ENCODE peak calls at places on chromosomes 2 and 18, in ten cellular contexts. L is frontal cortex; A is WTC11; M is RWPE1; Y is RPMI8226; J is NCI-H146; B is heart left ventricle; E is thoracic aorta; U is stimulated activated CD8-positive, alpha-beta memory T cell treated with anti-CD3 and anti-CD28 coated beads, Interleukin-4, amount 100 ng/mL, for 1 hour; K is skeletal muscle cell. P is an unnamed sample.
A peak's percentile ranks its signal among the peaks of the same experiment; 100 is the strongest.

GRCh38 chr2:171789956-171790355 is 102.7 kb downstream of the DYNC1I2 start:
- DNase-seq in B (no peak), K (no peak), M (no peak), U (no peak), A (no peak), L (no peak), J (no peak), Y (no peak), E (no peak), P (no peak)

GRCh38 chr2:20590704-20591515 is 60.0 kb downstream of the HS1BP3 start:
- DNase-seq in E (no peak), K (no peak), L (no peak), M (no peak), B (no peak), A (no peak), U (no peak), Y (no peak), J (no peak), P (no peak)

GRCh38 chr2:82853299-82853698 is 1605.8 kb downstream of the SUCLG1 start:
- DNase-seq in B (no peak), M (no peak), U (no peak), L (no peak), K (no peak), Y (no peak), E (no peak), J (no peak), A (no peak), P (no peak)

GRCh38 chr2:121707920-121708361 is 28.7 kb downstream of the NIFK start:
- DNase-seq in Y (no peak), E (no peak), K (no peak), L (no peak), M (no peak), A (no peak), B (no peak), J (peak; percentile 69), U (no peak), P (no peak)

GRCh38 chr2:223056656-223057418 is 4.8 kb downstream of the KCNE4 start:
- DNase-seq in K (peak; percentile 71), E (no peak), Y (no peak), B (no peak), M (no peak), U (no peak), A (no peak), L (no peak), J (no peak), P (no peak)

GRCh38 chr2:226893206-226893605 is 57.4 kb downstream of the RHBDD1 start:
- DNase-seq in M (no peak), E (no peak), J (no peak), U (no peak), B (no peak), Y (no peak), K (peak; percentile 56), L (no peak), A (no peak), P (no peak)

GRCh38 chr18:37299471-37300304 is 265.9 kb downstream of the CELF4 start:
- DNase-seq in B (peak; percentile 85), L (peak; percentile 72), M (peak; percentile 77), J (peak; percentile 94), Y (peak; percentile 73), E (peak; percentile 83), K (peak; percentile 88), U (no peak), A (no peak), P (no peak)

GRCh38 chr2:159399716-159400525 is 113.4 kb upstream of the WDSUB1 start:
- DNase-seq in J (peak; percentile 41), A (no peak), Y (peak; percentile 70), M (peak; percentile 8), K (no peak), L (no peak), B (no peak), E (no peak), U (no peak), P (no peak)

GRCh38 chr2:73156539-73157124 is 43.9 kb upstream of the RAB11FIP5 start:
- DNase-seq in M (no peak), A (peak; percentile 88), L (peak; percentile 72), E (no peak), B (peak; percentile 77), K (no peak), U (no peak), Y (peak; percentile 52), J (peak; percentile 53), P (peak; percentile 49)

GRCh38 chr2:181430406-181431199 is 26.6 kb upstream of the ITGA4 start:
- DNase-seq in E (no peak), K (no peak), A (no peak), J (no peak), Y (peak; percentile 20), B (no peak), U (no peak), M (no peak), L (no peak), P (no peak)

GRCh38 chr2:6073260-6074141 is 381.3 kb downstream of the SOX11 start:
- DNase-seq in U (no peak), J (peak; percentile 63), B (no peak), Y (peak; percentile 46), E (no peak), M (no peak), L (peak; percentile 21), A (no peak), K (peak; percentile 5), P (no peak)

GRCh38 chr2:199439094-199439493 is 18.6 kb downstream of the SATB2 start:
- DNase-seq in K (no peak), J (no peak), Y (no peak), L (no peak), M (no peak), B (no peak), U (no peak), E (no peak), A (no peak), P (no peak)

GRCh38 chr2:55163895-55164509 is 68.1 kb downstream of the CLHC1 start:
- DNase-seq in Y (no peak), M (no peak), K (no peak), B (no peak), U (no peak), A (no peak), J (no peak), E (no peak), L (no peak), P (no peak)

GRCh38 chr2:20057268-20057667 is 5.8 kb upstream of the LAPTM4A start:
- DNase-seq in U (no peak), M (no peak), Y (no peak), K (no peak), J (no peak), L (no peak), A (no peak), E (no peak), B (no peak), P (no peak)